ENCODE peak calls at places on chromosome 18, in six cellular contexts. One of them, this sample, is unnamed.

GRCh38 chr18:79607361-79607930 is 72.2 kb upstream of the CTDP1 start:
- DNase-seq in caudate nucleus: no peak
- DNase-seq in A549: no peak
- DNase-seq in foreskin fibroblast: no peak
- DNase-seq in stimulated activated CD4-positive, alpha-beta T cell treated with anti-CD3 and anti-CD28 coated beads, Interleukin-2, amount 100 ng/mL, for 24 hours: no peak
- DNase-seq in activated CD4-positive, CD25-positive, alpha-beta regulatory T cell: no peak
- DNase-seq in this sample: no peak

GRCh38 chr18:13239557-13239956 is 21.0 kb downstream of the LDLRAD4 start:
- DNase-seq in caudate nucleus: no peak
- DNase-seq in A549: no peak
- DNase-seq in foreskin fibroblast: no peak
- DNase-seq in stimulated activated CD4-positive, alpha-beta T cell treated with anti-CD3 and anti-CD28 coated beads, Interleukin-2, amount 100 ng/mL, for 24 hours: no peak
- DNase-seq in activated CD4-positive, CD25-positive, alpha-beta regulatory T cell: no peak
- DNase-seq in this sample: no peak

GRCh38 chr18:13491138-13491537 is 235.2 kb downstream of the FAM210A start:
- DNase-seq in caudate nucleus: no peak
- DNase-seq in A549: no peak
- DNase-seq in foreskin fibroblast: no peak
- DNase-seq in stimulated activated CD4-positive, alpha-beta T cell treated with anti-CD3 and anti-CD28 coated beads, Interleukin-2, amount 100 ng/mL, for 24 hours: no peak
- DNase-seq in activated CD4-positive, CD25-positive, alpha-beta regulatory T cell: no peak
- DNase-seq in this sample: no peak

GRCh38 chr18:36602620-36603019 is 226.2 kb downstream of the TPGS2 start:
- DNase-seq in caudate nucleus: no peak
- DNase-seq in A549: no peak
- DNase-seq in foreskin fibroblast: no peak
- DNase-seq in stimulated activated CD4-positive, alpha-beta T cell treated with anti-CD3 and anti-CD28 coated beads, Interleukin-2, amount 100 ng/mL, for 24 hours: no peak
- DNase-seq in activated CD4-positive, CD25-positive, alpha-beta regulatory T cell: no peak
- DNase-seq in this sample: no peak

GRCh38 chr18:14999085-14999975 is 251.4 kb downstream of the ANKRD30B start:
- DNase-seq in caudate nucleus: no peak
- DNase-seq in A549: no peak
- DNase-seq in foreskin fibroblast: no peak
- DNase-seq in stimulated activated CD4-positive, alpha-beta T cell treated with anti-CD3 and anti-CD28 coated beads, Interleukin-2, amount 100 ng/mL, for 24 hours: no peak
- DNase-seq in activated CD4-positive, CD25-positive, alpha-beta regulatory T cell: no peak
- DNase-seq in this sample: no peak

GRCh38 chr18:48493856-48494255 is 45.0 kb upstream of the CTIF start:
- DNase-seq in caudate nucleus: no peak
- DNase-seq in A549: no peak
- DNase-seq in foreskin fibroblast: peak; percentile 35
- DNase-seq in stimulated activated CD4-positive, alpha-beta T cell treated with anti-CD3 and anti-CD28 coated beads, Interleukin-2, amount 100 ng/mL, for 24 hours: no peak
- DNase-seq in activated CD4-positive, CD25-positive, alpha-beta regulatory T cell: no peak
- DNase-seq in this sample: no peak

GRCh38 chr18:56899660-56900059 is 247.2 kb upstream of the BOD1L2 start:
- DNase-seq in caudate nucleus: no peak
- DNase-seq in A549: no peak
- DNase-seq in foreskin fibroblast: no peak
- DNase-seq in stimulated activated CD4-positive, alpha-beta T cell treated with anti-CD3 and anti-CD28 coated beads, Interleukin-2, amount 100 ng/mL, for 24 hours: no peak
- DNase-seq in activated CD4-positive, CD25-positive, alpha-beta regulatory T cell: no peak
- DNase-seq in this sample: no peak

GRCh38 chr18:69239849-69240248 is 160.8 kb upstream of the DOK6 start:
- DNase-seq in caudate nucleus: no peak
- DNase-seq in A549: no peak
- DNase-seq in foreskin fibroblast: no peak
- DNase-seq in stimulated activated CD4-positive, alpha-beta T cell treated with anti-CD3 and anti-CD28 coated beads, Interleukin-2, amount 100 ng/mL, for 24 hours: no peak
- DNase-seq in activated CD4-positive, CD25-positive, alpha-beta regulatory T cell: no peak
- DNase-seq in this sample: peak; percentile 95

GRCh38 chr18:77654302-77654701 is 404.7 kb downstream of the GALR1 start:
- DNase-seq in caudate nucleus: no peak
- DNase-seq in A549: no peak
- DNase-seq in foreskin fibroblast: no peak
- DNase-seq in stimulated activated CD4-positive, alpha-beta T cell treated with anti-CD3 and anti-CD28 coated beads, Interleukin-2, amount 100 ng/mL, for 24 hours: no peak
- DNase-seq in activated CD4-positive, CD25-positive, alpha-beta regulatory T cell: no peak
- DNase-seq in this sample: no peak

GRCh38 chr18:21433436-21433835 is 167.1 kb downstream of the ESCO1 start:
- DNase-seq in caudate nucleus: no peak
- DNase-seq in A549: no peak
- DNase-seq in foreskin fibroblast: peak; percentile 19
- DNase-seq in stimulated activated CD4-positive, alpha-beta T cell treated with anti-CD3 and anti-CD28 coated beads, Interleukin-2, amount 100 ng/mL, for 24 hours: no peak
- DNase-seq in activated CD4-positive, CD25-positive, alpha-beta regulatory T cell: no peak
- DNase-seq in this sample: no peak

GRCh38 chr18:4455113-4455811 is at the start of gene DLGAP1:
- DNase-seq in caudate nucleus: peak; percentile 47
- DNase-seq in A549: no peak
- DNase-seq in foreskin fibroblast: no peak
- DNase-seq in stimulated activated CD4-positive, alpha-beta T cell treated with anti-CD3 and anti-CD28 coated beads, Interleukin-2, amount 100 ng/mL, for 24 hours: peak; percentile 6
- DNase-seq in activated CD4-positive, CD25-positive, alpha-beta regulatory T cell: no peak
- DNase-seq in this sample: peak; percentile 4

GRCh38 chr18:44973282-44973681 is 292.6 kb downstream of the SETBP1 start:
- DNase-seq in caudate nucleus: no peak
- DNase-seq in A549: no peak
- DNase-seq in foreskin fibroblast: peak; percentile 47
- DNase-seq in stimulated activated CD4-positive, alpha-beta T cell treated with anti-CD3 and anti-CD28 coated beads, Interleukin-2, amount 100 ng/mL, for 24 hours: peak; percentile 17
- DNase-seq in activated CD4-positive, CD25-positive, alpha-beta regulatory T cell: no peak
- DNase-seq in this sample: no peak

GRCh38 chr18:32851936-32852335 is 79.1 kb upstream of the KLHL14 start:
- DNase-seq in caudate nucleus: no peak
- DNase-seq in A549: no peak
- DNase-seq in foreskin fibroblast: no peak
- DNase-seq in stimulated activated CD4-positive, alpha-beta T cell treated with anti-CD3 and anti-CD28 coated beads, Interleukin-2, amount 100 ng/mL, for 24 hours: no peak
- DNase-seq in activated CD4-positive, CD25-positive, alpha-beta regulatory T cell: no peak
- DNase-seq in this sample: no peak

GRCh38 chr18:56322403-56322802 is 316.0 kb downstream of the TXNL1 start:
- DNase-seq in caudate nucleus: no peak
- DNase-seq in A549: no peak
- DNase-seq in foreskin fibroblast: no peak
- DNase-seq in stimulated activated CD4-positive, alpha-beta T cell treated with anti-CD3 and anti-CD28 coated beads, Interleukin-2, amount 100 ng/mL, for 24 hours: no peak
- DNase-seq in activated CD4-positive, CD25-positive, alpha-beta regulatory T cell: no peak
- DNase-seq in this sample: no peak

GRCh38 chr18:74897971-74898657 is 300.4 kb downstream of the ZNF407 start:
- DNase-seq in caudate nucleus: no peak
- DNase-seq in A549: no peak
- DNase-seq in foreskin fibroblast: peak; percentile 78
- DNase-seq in stimulated activated CD4-positive, alpha-beta T cell treated with anti-CD3 and anti-CD28 coated beads, Interleukin-2, amount 100 ng/mL, for 24 hours: no peak
- DNase-seq in activated CD4-positive, CD25-positive, alpha-beta regulatory T cell: no peak
- DNase-seq in this sample: no peak

GRCh38 chr18:13611058-13611615 is 115.2 kb downstream of the FAM210A start:
- DNase-seq in caudate nucleus: no peak
- DNase-seq in A549: no peak
- DNase-seq in foreskin fibroblast: no peak
- DNase-seq in stimulated activated CD4-positive, alpha-beta T cell treated with anti-CD3 and anti-CD28 coated beads, Interleukin-2, amount 100 ng/mL, for 24 hours: no peak
- DNase-seq in activated CD4-positive, CD25-positive, alpha-beta regulatory T cell: no peak
- DNase-seq in this sample: no peak

GRCh38 chr18:63823516-63824219 is 48.5 kb downstream of the SERPINB7 start:
- DNase-seq in caudate nucleus: no peak
- DNase-seq in A549: no peak
- DNase-seq in foreskin fibroblast: peak; percentile 16
- DNase-seq in stimulated activated CD4-positive, alpha-beta T cell treated with anti-CD3 and anti-CD28 coated beads, Interleukin-2, amount 100 ng/mL, for 24 hours: peak; percentile 54
- DNase-seq in activated CD4-positive, CD25-positive, alpha-beta regulatory T cell: no peak
- DNase-seq in this sample: no peak

This sample was measured in cerebellar nuclear complex.